ENCODE peak calls at places on chromosomes 5 and 9, in four cellular contexts. One of them, this sample, is unnamed.

GRCh38 chr5:138354926-138355378 is 2.5 kb downstream of the KDM3B start:
- DNase-seq in ovary: no peak
- DNase-seq in A549: peak; percentile 76
- DNase-seq in GM12865: peak; percentile 81
- DNase-seq in this sample: peak; percentile 86

GRCh38 chr9:75200892-75201470 is 112.7 kb downstream of the OSTF1 start:
- DNase-seq in A549: peak; percentile 8
- DNase-seq in GM12865: peak; percentile 54
- DNase-seq in ovary: no peak
- DNase-seq in this sample: peak; percentile 67

GRCh38 chr5:132473019-132473531 is 17.5 kb downstream of the IRF1 start:
- DNase-seq in GM12865: peak; percentile 93
- DNase-seq in ovary: no peak
- DNase-seq in A549: no peak
- DNase-seq in this sample: no peak

GRCh38 chr9:78781681-78782080 is 484.8 kb downstream of the PSAT1 start:
- DNase-seq in A549: no peak
- DNase-seq in ovary: no peak
- DNase-seq in GM12865: no peak
- DNase-seq in this sample: peak; percentile 13

GRCh38 chr9:76297721-76298239 is 96.4 kb downstream of the RFK start:
- DNase-seq in ovary: peak; percentile 55
- DNase-seq in GM12865: no peak
- DNase-seq in A549: no peak
- DNase-seq in this sample: no peak

GRCh38 chr9:2241461-2241874 is 226.3 kb downstream of the SMARCA2 start:
- DNase-seq in ovary: peak; percentile 58
- DNase-seq in GM12865: peak; percentile 53
- DNase-seq in A549: no peak
- DNase-seq in this sample: no peak

GRCh38 chr9:114633452-114634089 is 22.5 kb downstream of the TMEM268 start:
- DNase-seq in ovary: no peak
- DNase-seq in A549: no peak
- DNase-seq in GM12865: no peak
- DNase-seq in this sample: no peak

GRCh38 chr5:88897748-88898147 is 14.8 kb upstream of the MEF2C start:
- DNase-seq in ovary: no peak
- DNase-seq in A549: no peak
- DNase-seq in GM12865: no peak
- DNase-seq in this sample: no peak

GRCh38 chr9:131661954-131662621 is 77.8 kb downstream of the RAPGEF1 start:
- DNase-seq in ovary: no peak
- DNase-seq in GM12865: peak; percentile 77
- DNase-seq in A549: no peak
- DNase-seq in this sample: no peak

GRCh38 chr9:109910616-109911568 is 130.9 kb downstream of the PALM2AKAP2 start:
- DNase-seq in ovary: no peak
- DNase-seq in A549: peak; percentile 39
- DNase-seq in GM12865: no peak
- DNase-seq in this sample: peak; percentile 34

GRCh38 chr5:148833925-148834324 is 7.5 kb downstream of the ADRB2 start:
- DNase-seq in GM12865: peak; percentile 32
- DNase-seq in ovary: no peak
- DNase-seq in A549: no peak
- DNase-seq in this sample: no peak

GRCh38 chr9:133703571-133704399 is 34.4 kb downstream of the SARDH start:
- DNase-seq in GM12865: no peak
- DNase-seq in A549: no peak
- DNase-seq in ovary: no peak
- DNase-seq in this sample: no peak

GRCh38 chr9:133942206-133942975 is 49.7 kb downstream of the VAV2 start:
- DNase-seq in ovary: no peak
- DNase-seq in GM12865: no peak
- DNase-seq in A549: no peak
- DNase-seq in this sample: no peak

GRCh38 chr9:85522459-85523092 is 219.2 kb downstream of the AGTPBP1 start:
- DNase-seq in GM12865: peak; percentile 32
- DNase-seq in A549: peak; percentile 25
- DNase-seq in ovary: peak; percentile 27
- DNase-seq in this sample: no peak

GRCh38 chr9:98450486-98450885 is 195.0 kb upstream of the TBC1D2 start:
- DNase-seq in ovary: no peak
- DNase-seq in GM12865: no peak
- DNase-seq in A549: no peak
- DNase-seq in this sample: no peak

GRCh38 chr5:132266031-132266835 is 8.7 kb downstream of the PDLIM4 start:
- DNase-seq in GM12865: no peak
- DNase-seq in A549: no peak
- DNase-seq in ovary: no peak
- DNase-seq in this sample: no peak

GRCh38 chr9:124256517-124257069 is 1.2 kb upstream of the NEK6 start:
- DNase-seq in A549: no peak
- DNase-seq in GM12865: no peak
- DNase-seq in ovary: no peak
- DNase-seq in this sample: peak; percentile 50

GRCh38 chr5:81162501-81162900 is 70.6 kb upstream of the CKMT2 start:
- DNase-seq in ovary: no peak
- DNase-seq in GM12865: no peak
- DNase-seq in A549: no peak
- DNase-seq in this sample: no peak

GRCh38 chr5:17113174-17113941 is 104.1 kb upstream of the BASP1 start:
- DNase-seq in GM12865: no peak
- DNase-seq in A549: peak; percentile 55
- DNase-seq in ovary: no peak
- DNase-seq in this sample: no peak

GRCh38 chr9:90813523-90813922 is 11.9 kb downstream of the SYK start:
- DNase-seq in GM12865: no peak
- DNase-seq in ovary: no peak
- DNase-seq in A549: no peak
- DNase-seq in this sample: no peak

GRCh38 chr9:33344145-33344544 is 53.8 kb downstream of the NFX1 start:
- DNase-seq in A549: no peak
- DNase-seq in ovary: no peak
- DNase-seq in GM12865: no peak
- DNase-seq in this sample: no peak

GRCh38 chr9:134858051-134858841 is 22.4 kb upstream of the FCN2 start:
- DNase-seq in ovary: peak; percentile 58
- DNase-seq in A549: peak; percentile 30
- DNase-seq in GM12865: peak; percentile 85
- DNase-seq in this sample: peak; percentile 76

GRCh38 chr5:150516011-150516410 is 8.1 kb downstream of the NDST1 start:
- DNase-seq in A549: no peak
- DNase-seq in GM12865: no peak
- DNase-seq in ovary: no peak
- DNase-seq in this sample: no peak

GRCh38 chr9:33116855-33117254 is 40.4 kb upstream of the SMU1 start:
- DNase-seq in A549: no peak
- DNase-seq in GM12865: no peak
- DNase-seq in ovary: no peak
- DNase-seq in this sample: no peak

GRCh38 chr9:34995288-34996060 is 5.9 kb downstream of the DNAJB5 start:
- DNase-seq in A549: no peak
- DNase-seq in GM12865: no peak
- DNase-seq in ovary: no peak
- DNase-seq in this sample: peak; percentile 93

GRCh38 chr9:18759836-18760235 is 273.2 kb downstream of the SAXO1 start:
- DNase-seq in ovary: no peak
- DNase-seq in GM12865: no peak
- DNase-seq in A549: no peak
- DNase-seq in this sample: no peak

GRCh38 chr5:74605759-74606158 is 34.8 kb downstream of the ENC1 start:
- DNase-seq in A549: no peak
- DNase-seq in GM12865: no peak
- DNase-seq in ovary: no peak
- DNase-seq in this sample: no peak

GRCh38 chr5:157177935-157178334 is 2.7 kb upstream of the ITK start:
- DNase-seq in A549: no peak
- DNase-seq in GM12865: no peak
- DNase-seq in ovary: no peak
- DNase-seq in this sample: no peak

GRCh38 chr9:133135193-133135745 is 14.2 kb upstream of the RALGDS start:
- DNase-seq in GM12865: no peak
- DNase-seq in A549: peak; percentile 86
- DNase-seq in ovary: peak; percentile 76
- DNase-seq in this sample: peak; percentile 99

GRCh38 chr5:4907636-4908035 is 232.5 kb upstream of the ADAMTS16 start:
- DNase-seq in GM12865: no peak
- DNase-seq in A549: no peak
- DNase-seq in ovary: no peak
- DNase-seq in this sample: no peak

GRCh38 chr9:79222483-79222882 is 349.3 kb upstream of the TLE4 start:
- DNase-seq in ovary: no peak
- DNase-seq in A549: no peak
- DNase-seq in GM12865: no peak
- DNase-seq in this sample: peak; percentile 32

GRCh38 chr5:96881511-96882115 is 5.3 kb downstream of the ERAP2 start:
- DNase-seq in ovary: no peak
- DNase-seq in A549: no peak
- DNase-seq in GM12865: no peak
- DNase-seq in this sample: peak; percentile 13

GRCh38 chr5:39696672-39697398 is 272.1 kb upstream of the DAB2 start:
- DNase-seq in A549: no peak
- DNase-seq in GM12865: no peak
- DNase-seq in ovary: no peak
- DNase-seq in this sample: no peak

GRCh38 chr5:153559926-153560325 is 69.5 kb downstream of the GRIA1 start:
- DNase-seq in GM12865: no peak
- DNase-seq in A549: no peak
- DNase-seq in ovary: no peak
- DNase-seq in this sample: no peak

GRCh38 chr9:103899836-103900235 is 194.3 kb upstream of the SMC2 start:
- DNase-seq in A549: no peak
- DNase-seq in GM12865: no peak
- DNase-seq in ovary: no peak
- DNase-seq in this sample: no peak

GRCh38 chr9:33473643-33474352 is at the start of gene NOL6:
- DNase-seq in GM12865: peak; percentile 99
- DNase-seq in A549: peak; percentile 97
- DNase-seq in ovary: peak; percentile 99
- DNase-seq in this sample: peak; percentile 100

GRCh38 chr5:123035950-123036390 is 555 bp downstream of the PPIC start:
- DNase-seq in GM12865: peak; percentile 10
- DNase-seq in ovary: peak; percentile 62
- DNase-seq in A549: peak; percentile 59
- DNase-seq in this sample: peak; percentile 67

GRCh38 chr5:37400501-37400900 is 21.4 kb downstream of the WDR70 start:
- DNase-seq in A549: no peak
- DNase-seq in GM12865: no peak
- DNase-seq in ovary: no peak
- DNase-seq in this sample: no peak

DNA sequence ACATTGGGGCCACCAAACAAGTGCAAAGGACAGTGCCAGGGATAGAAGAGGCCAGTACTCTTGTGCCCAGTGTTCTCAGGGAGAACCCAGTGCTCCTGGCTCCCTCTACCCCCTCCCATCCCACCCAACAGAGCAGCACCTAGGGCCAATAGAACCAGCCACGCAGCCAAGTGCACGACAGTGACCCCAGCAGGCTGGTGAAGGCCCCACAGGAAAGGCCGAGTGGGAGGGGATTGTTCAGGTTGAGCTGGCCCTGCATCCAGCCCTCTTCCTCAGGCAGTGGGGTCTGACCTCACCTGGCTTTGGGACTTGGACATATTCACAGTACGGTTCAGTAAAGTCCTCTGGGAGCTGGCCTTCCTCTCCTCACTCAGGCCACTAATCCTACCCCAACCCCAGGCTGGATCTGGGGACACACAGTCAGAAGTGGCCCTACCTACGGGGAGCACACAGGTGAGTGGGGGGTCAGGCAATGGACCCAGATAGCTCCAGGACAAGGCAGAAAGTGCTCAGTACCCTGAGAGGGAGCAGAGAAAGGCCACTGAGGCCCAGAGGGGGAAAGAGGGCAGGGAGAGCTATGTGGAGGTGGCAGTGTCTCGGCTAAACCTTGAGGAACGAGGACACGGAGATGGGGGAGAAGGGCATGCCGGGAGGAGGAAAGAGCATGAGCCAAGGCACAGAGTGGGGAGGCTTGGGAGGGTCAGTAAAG is 25.4 kb downstream of the POLR1E start:
- DNase-seq in ovary: no peak
- DNase-seq in GM12865: peak; percentile 48
- DNase-seq in A549: no peak
- DNase-seq in this sample: peak; percentile 11
- TF ChIP-seq CTCF in ovary: no peak
- TF ChIP-seq CTCF in GM12865: peak; percentile 40
- TF ChIP-seq CTCF in A549: no peak
- TF ChIP-seq CTCF in this sample: no peak

GRCh38 chr5:169721771-169722170 is 84.7 kb downstream of the DOCK2 start:
- DNase-seq in ovary: no peak
- DNase-seq in GM12865: no peak
- DNase-seq in A549: no peak
- DNase-seq in this sample: no peak
- TF ChIP-seq CTCF in ovary: no peak
- TF ChIP-seq CTCF in GM12865: no peak
- TF ChIP-seq CTCF in A549: no peak
- TF ChIP-seq CTCF in this sample: peak; percentile 15

GRCh38 chr9:126203313-126203712 is 123.3 kb upstream of the MVB12B start:
- DNase-seq in ovary: no peak
- DNase-seq in A549: no peak
- DNase-seq in GM12865: no peak
- DNase-seq in this sample: no peak
- TF ChIP-seq CTCF in ovary: no peak
- TF ChIP-seq CTCF in A549: no peak
- TF ChIP-seq CTCF in GM12865: peak; percentile 29
- TF ChIP-seq CTCF in this sample: peak; percentile 11

GRCh38 chr9:882416-882931 is 41.0 kb downstream of the DMRT1 start:
- DNase-seq in GM12865: peak; percentile 25
- DNase-seq in ovary: no peak
- DNase-seq in A549: no peak
- DNase-seq in this sample: no peak
- TF ChIP-seq CTCF in GM12865: no peak
- TF ChIP-seq CTCF in ovary: no peak
- TF ChIP-seq CTCF in A549: no peak
- TF ChIP-seq CTCF in this sample: no peak

GRCh38 chr5:141605523-141606277 is 13.1 kb downstream of the DIAPH1 start:
- DNase-seq in GM12865: peak; percentile 93
- DNase-seq in ovary: no peak
- DNase-seq in A549: no peak
- DNase-seq in this sample: peak; percentile 63
- TF ChIP-seq CTCF in GM12865: no peak
- TF ChIP-seq CTCF in ovary: no peak
- TF ChIP-seq CTCF in A549: no peak
- TF ChIP-seq CTCF in this sample: no peak

GRCh38 chr9:137277329-137278041 is at the start of gene TOR4A:
- DNase-seq in GM12865: peak; percentile 91
- DNase-seq in A549: peak; percentile 89
- DNase-seq in ovary: peak; percentile 80
- DNase-seq in this sample: peak; percentile 93
- TF ChIP-seq CTCF in GM12865: no peak
- TF ChIP-seq CTCF in A549: peak; percentile 33
- TF ChIP-seq CTCF in ovary: no peak
- TF ChIP-seq CTCF in this sample: no peak

GRCh38 chr5:145464194-145464593 is 370.9 kb downstream of the PRELID2 start:
- DNase-seq in A549: no peak
- DNase-seq in ovary: no peak
- DNase-seq in GM12865: no peak
- DNase-seq in this sample: no peak
- TF ChIP-seq CTCF in A549: no peak
- TF ChIP-seq CTCF in ovary: no peak
- TF ChIP-seq CTCF in GM12865: no peak
- TF ChIP-seq CTCF in this sample: no peak

This sample was measured in MCF 10A.